ENCODE peak calls at places on chromosomes 13 and 19, in eight cellular contexts. H is psoas muscle; A is kidney glomerular epithelial cell; M is cardiac fibroblast; C is HTR-8/SVneo; I is C1 segment of cervical spinal cord; B is body of pancreas; U is effector CD4-positive, alpha-beta T cell. N is an unnamed sample.

GRCh38 chr13:97003071-97003470 is 8.8 kb upstream of the OXGR1 start:
- DNase-seq in H (no peak), A (peak; percentile 26), M (no peak), C (no peak), I (no peak), B (no peak), U (no peak), N (peak; percentile 23)

GRCh38 chr19:13022111-13022858 is 27.0 kb downstream of the NFIX start:
- DNase-seq in H (peak; percentile 88), A (no peak), M (peak; percentile 48), C (no peak), I (peak; percentile 18), B (no peak), U (no peak), N (peak; percentile 36)

GRCh38 chr13:110236831-110237261 is 70.1 kb downstream of the COL4A1 start:
- DNase-seq in H (peak; percentile 80), A (no peak), M (peak; percentile 49), C (no peak), I (no peak), B (no peak), U (no peak), N (no peak)

GRCh38 chr13:46992383-46992952 is 95.6 kb upstream of the HTR2A start:
- DNase-seq in H (no peak), A (no peak), M (peak; percentile 40), C (no peak), I (no peak), B (no peak), U (no peak), N (no peak)

GRCh38 chr19:37959665-37960114 is 52.7 kb downstream of the SIPA1L3 start:
- DNase-seq in H (no peak), A (no peak), M (no peak), C (no peak), I (no peak), B (no peak), U (no peak), N (no peak)

GRCh38 chr19:15562861-15563260 is 52.2 kb upstream of the CYP4F8 start:
- DNase-seq in H (no peak), A (no peak), M (no peak), C (no peak), I (no peak), B (peak; percentile 39), U (no peak), N (no peak)

GRCh38 chr13:77353980-77354379 is 27.1 kb upstream of the MYCBP2 start:
- DNase-seq in H (no peak), A (no peak), M (no peak), C (no peak), I (no peak), B (no peak), U (no peak), N (no peak)

GRCh38 chr13:106532111-106532929 is 3.1 kb downstream of the EFNB2 start:
- DNase-seq in H (peak; percentile 39), A (peak; percentile 30), M (peak; percentile 27), C (no peak), I (no peak), B (no peak), U (no peak), N (peak; percentile 47)

GRCh38 chr19:49475995-49476880 is 2.2 kb downstream of the FLT3LG start:
- DNase-seq in H (peak; percentile 73), A (no peak), M (peak; percentile 52), C (no peak), I (no peak), B (no peak), U (peak; percentile 53), N (peak; percentile 69)

GRCh38 chr19:7346488-7346971 is 2.2 kb upstream of the ARHGEF18 start:
- DNase-seq in H (no peak), A (no peak), M (no peak), C (no peak), I (no peak), B (no peak), U (no peak), N (no peak)

GRCh38 chr13:45851171-45851889 is at the start of gene SIAH3:
- DNase-seq in H (no peak), A (peak; percentile 10), M (peak; percentile 16), C (no peak), I (no peak), B (no peak), U (no peak), N (peak; percentile 5)

GRCh38 chr19:48651682-48652046 is 5.7 kb upstream of the CA11 start:
- DNase-seq in H (no peak), A (no peak), M (no peak), C (no peak), I (no peak), B (no peak), U (no peak), N (no peak)

GRCh38 chr19:17522988-17523872 is 11.8 kb downstream of the PGLS start:
- DNase-seq in H (peak; percentile 69), A (no peak), M (no peak), C (no peak), I (peak; percentile 13), B (peak; percentile 21), U (no peak), N (no peak)

GRCh38 chr19:8253678-8254077 is 44.5 kb downstream of the CERS4 start:
- DNase-seq in H (peak; percentile 26), A (no peak), M (no peak), C (no peak), I (no peak), B (no peak), U (no peak), N (no peak)

GRCh38 chr13:107824636-107825035 is 390.7 kb downstream of the LIG4 start:
- DNase-seq in H (no peak), A (peak; percentile 13), M (no peak), C (no peak), I (no peak), B (no peak), U (no peak), N (no peak)

GRCh38 chr19:52221831-52222375 is 32.1 kb downstream of the PPP2R1A start:
- DNase-seq in H (no peak), A (peak; percentile 3), M (no peak), C (no peak), I (no peak), B (no peak), U (no peak), N (no peak)

GRCh38 chr13:22451345-22451744 is 729.4 kb upstream of the SGCG start:
- DNase-seq in H (peak; percentile 53), A (peak; percentile 9), M (peak; percentile 26), C (peak; percentile 3), I (no peak), B (peak; percentile 23), U (no peak), N (peak; percentile 16)

GRCh38 chr13:113124211-113125025 is 1.8 kb downstream of the F10 start:
- DNase-seq in H (no peak), A (no peak), M (no peak), C (no peak), I (no peak), B (no peak), U (no peak), N (no peak)

GRCh38 chr19:17292301-17293074 is 10.7 kb downstream of the ABHD8 start:
- DNase-seq in H (peak; percentile 75), A (peak; percentile 63), M (peak; percentile 92), C (peak; percentile 85), I (no peak), B (peak; percentile 51), U (peak; percentile 72), N (peak; percentile 94)

GRCh38 chr19:55156202-55157063 is 1.1 kb downstream of the TNNI3 start:
- DNase-seq in H (peak; percentile 81), A (no peak), M (peak; percentile 52), C (no peak), I (no peak), B (peak; percentile 46), U (no peak), N (peak; percentile 39)

GRCh38 chr19:15062036-15062435 is 12.8 kb downstream of the CASP14 start:
- DNase-seq in H (no peak), A (no peak), M (no peak), C (no peak), I (no peak), B (no peak), U (no peak), N (no peak)

GRCh38 chr19:2983351-2984195 is 6.2 kb downstream of the TLE6 start:
- DNase-seq in H (peak; percentile 84), A (peak; percentile 0), M (peak; percentile 93), C (no peak), I (no peak), B (peak; percentile 62), U (no peak), N (peak; percentile 60)

GRCh38 chr13:113337556-113337955 is 26.4 kb downstream of the GRTP1 start:
- DNase-seq in H (peak; percentile 82), A (no peak), M (no peak), C (no peak), I (no peak), B (no peak), U (no peak), N (no peak)

GRCh38 chr13:22077764-22078163 is 406.9 kb downstream of the FGF9 start:
- DNase-seq in H (no peak), A (no peak), M (no peak), C (no peak), I (no peak), B (no peak), U (no peak), N (no peak)

GRCh38 chr13:46575843-46576242 is 22.9 kb downstream of the LRCH1 start:
- DNase-seq in H (no peak), A (peak; percentile 61), M (peak; percentile 90), C (no peak), I (no peak), B (no peak), U (no peak), N (peak; percentile 69)

GRCh38 chr19:38949580-38950367 is 19.0 kb downstream of the MRPS12 start:
- DNase-seq in H (peak; percentile 88), A (no peak), M (peak; percentile 82), C (no peak), I (peak; percentile 56), B (peak; percentile 90), U (peak; percentile 59), N (peak; percentile 77)

GRCh38 chr13:113947321-113948033 is 26.4 kb downstream of the C13orf46 start:
- DNase-seq in H (peak; percentile 84), A (peak; percentile 26), M (peak; percentile 71), C (no peak), I (no peak), B (peak; percentile 74), U (no peak), N (peak; percentile 43)

GRCh38 chr19:49875801-49876421 is 1.2 kb downstream of the AKT1S1 start:
- DNase-seq in H (peak; percentile 87), A (peak; percentile 17), M (peak; percentile 60), C (peak; percentile 74), I (peak; percentile 66), B (no peak), U (peak; percentile 32), N (peak; percentile 73)

N was measured in mesenchymal stem cell.